ENCODE peak calls at places on chromosomes 4 and X, in eight cellular contexts. Z, G, C, M, U, K, J and D are unnamed samples.

GRCh38 chr4:3529363-3529762 is 2.9 kb downstream of the LRPAP1 start:
- DNase-seq in J (no peak), C (no peak), G (no peak), Z (peak; percentile 43), U (no peak), M (peak; percentile 43), K (no peak), D (no peak)

GRCh38 chr4:52421811-52422213 is 237.3 kb downstream of the USP46 start:
- DNase-seq in U (no peak), M (no peak), G (no peak), J (no peak), K (no peak), C (no peak), Z (no peak), D (no peak)

GRCh38 chr4:10963958-10964705 is 279.6 kb upstream of the CLNK start:
- DNase-seq in U (no peak), J (no peak), C (no peak), M (peak; percentile 4), G (no peak), K (no peak), Z (no peak), D (no peak)

GRCh38 chrX:30570505-30570904 is 7.1 kb downstream of the TASL start:
- DNase-seq in M (peak; percentile 39), G (no peak), Z (no peak), J (no peak), C (no peak), K (no peak), U (peak; percentile 8), D (no peak)

GRCh38 chr4:27272264-27272663 is 411.6 kb downstream of the STIM2 start:
- DNase-seq in Z (no peak), C (no peak), K (no peak), M (no peak), U (no peak), J (no peak), G (no peak), D (no peak)

GRCh38 chr4:89590102-89590501 is 246.9 kb downstream of the SNCA start:
- DNase-seq in M (no peak), G (no peak), Z (no peak), J (no peak), C (peak; percentile 47), K (no peak), U (no peak), D (no peak)

GRCh38 chr4:53189011-53189410 is 176.8 kb downstream of the SCFD2 start:
- DNase-seq in U (peak; percentile 77), C (no peak), G (no peak), J (no peak), M (peak; percentile 71), K (no peak), Z (no peak), D (no peak)

GRCh38 chr4:20464381-20464780 is 212.7 kb downstream of the SLIT2 start:
- DNase-seq in C (no peak), K (no peak), J (no peak), M (peak; percentile 86), Z (no peak), G (no peak), U (peak; percentile 81), D (no peak)

GRCh38 chrX:25721564-25721963 is 416.6 kb upstream of the MAGEB18 start:
- DNase-seq in G (no peak), J (no peak), C (peak; percentile 2), M (peak; percentile 31), K (no peak), U (no peak), Z (no peak), D (no peak)

GRCh38 chrX:46446727-46447378 is 98.4 kb downstream of the ZNF674 start:
- DNase-seq in K (peak; percentile 54), C (peak; percentile 95), J (peak; percentile 59), U (peak; percentile 80), Z (peak; percentile 89), M (peak; percentile 75), G (peak; percentile 54), D (peak; percentile 87)

GRCh38 chr4:151730003-151730559 is 30.7 kb downstream of the GATB start:
- DNase-seq in Z (no peak), G (no peak), U (peak; percentile 30), J (no peak), K (no peak), C (peak; percentile 55), M (no peak), D (no peak)

GRCh38 chr4:154542264-154542879 is 7.8 kb downstream of the PLRG1 start:
- DNase-seq in J (no peak), U (no peak), K (no peak), G (no peak), M (no peak), C (no peak), Z (no peak), D (no peak)

GRCh38 chrX:23742174-23742692 is 843 bp downstream of the ACOT9 start:
- DNase-seq in M (peak; percentile 70), G (no peak), Z (no peak), C (peak; percentile 81), K (no peak), J (no peak), U (peak; percentile 80), D (no peak)

GRCh38 chrX:50648151-50648550 is 165.8 kb downstream of the SHROOM4 start:
- DNase-seq in Z (no peak), U (no peak), G (no peak), C (no peak), M (peak; percentile 2), K (no peak), J (no peak), D (no peak)

GRCh38 chrX:87572911-87573310 is 55.3 kb downstream of the KLHL4 start:
- DNase-seq in Z (no peak), J (no peak), C (no peak), M (peak; percentile 56), U (no peak), G (no peak), K (no peak), D (no peak)

GRCh38 chr4:71382569-71383560 is 44.0 kb downstream of the SLC4A4 start:
- DNase-seq in K (no peak), Z (no peak), G (no peak), C (no peak), M (no peak), U (no peak), J (no peak), D (no peak)

GRCh38 chr4:113880240-113881028 is 99.0 kb downstream of the ARSJ start:
- DNase-seq in K (no peak), J (no peak), C (no peak), M (no peak), G (no peak), U (no peak), Z (no peak), D (no peak)